ENCODE peak calls at places on chromosomes 3 and 15, in six cellular contexts. Y, O, I, L, J and E are unnamed samples.

GRCh38 chr3:44678480-44679116 is 30.1 kb downstream of the ZNF35 start:
- DNase-seq in Y (no peak), O (no peak), I (no peak), L (no peak), J (no peak), E (no peak)

GRCh38 chr3:126132751-126133511 is 47.5 kb downstream of the ALDH1L1 start:
- DNase-seq in Y (peak; percentile 44), O (no peak), I (peak; percentile 64), L (peak; percentile 16), J (peak; percentile 35), E (peak; percentile 82)

GRCh38 chr3:13365390-13366379 is 54.4 kb downstream of the NUP210 start:
- DNase-seq in Y (no peak), O (no peak), I (no peak), L (no peak), J (no peak), E (peak; percentile 51)

GRCh38 chr3:151156618-151157216 is 46.3 kb downstream of the GPR171 start:
- DNase-seq in Y (peak; percentile 67), O (peak; percentile 23), I (peak; percentile 85), L (peak; percentile 88), J (peak; percentile 81), E (peak; percentile 92)

GRCh38 chr15:42139596-42139995 is 16.8 kb downstream of the PLA2G4F start:
- DNase-seq in Y (no peak), O (no peak), I (no peak), L (no peak), J (no peak), E (no peak)

GRCh38 chr3:77001071-77001470 is 38.8 kb upstream of the ROBO2 start:
- DNase-seq in Y (no peak), O (no peak), I (no peak), L (no peak), J (no peak), E (no peak)

GRCh38 chr3:183006396-183007002 is 26.2 kb upstream of the DCUN1D1 start:
- DNase-seq in Y (no peak), O (no peak), I (no peak), L (no peak), J (no peak), E (peak; percentile 42)

GRCh38 chr3:62445267-62445666 is 71.9 kb upstream of the FEZF2 start:
- DNase-seq in Y (peak; percentile 23), O (no peak), I (no peak), L (no peak), J (peak; percentile 63), E (peak; percentile 36)

GRCh38 chr3:79085166-79085565 is 682.6 kb downstream of the ROBO1 start:
- DNase-seq in Y (peak; percentile 44), O (no peak), I (no peak), L (no peak), J (no peak), E (no peak)

GRCh38 chr3:106542101-106542769 is 673.4 kb upstream of the CBLB start:
- DNase-seq in Y (peak; percentile 77), O (no peak), I (peak; percentile 54), L (no peak), J (no peak), E (peak; percentile 26)

GRCh38 chr15:35271371-35272043 is 186.4 kb upstream of the NANOGP8 start:
- DNase-seq in Y (peak; percentile 49), O (no peak), I (no peak), L (peak; percentile 46), J (no peak), E (no peak)

GRCh38 chr3:110267304-110267703 is 804.3 kb upstream of the NECTIN3 start:
- DNase-seq in Y (no peak), O (no peak), I (peak; percentile 7), L (no peak), J (no peak), E (no peak)

GRCh38 chr15:41919954-41920538 is 26.2 kb upstream of the SPTBN5 start:
- DNase-seq in Y (no peak), O (no peak), I (no peak), L (no peak), J (no peak), E (no peak)

GRCh38 chr3:38297947-38298711 is 16.0 kb downstream of the SLC22A14 start:
- DNase-seq in Y (peak; percentile 43), O (no peak), I (no peak), L (peak; percentile 50), J (peak; percentile 23), E (peak; percentile 28)

GRCh38 chr15:34214135-34214534 is 4.2 kb upstream of the KATNBL1 start:
- DNase-seq in Y (no peak), O (no peak), I (no peak), L (no peak), J (no peak), E (peak; percentile 78)

GRCh38 chr3:68973635-68974034 is 39.8 kb downstream of the EOGT start:
- DNase-seq in Y (peak; percentile 24), O (no peak), I (no peak), L (no peak), J (no peak), E (peak; percentile 39)

GRCh38 chr3:86793786-86794185 is 197.2 kb downstream of the VGLL3 start:
- DNase-seq in Y (peak; percentile 94), O (peak; percentile 32), I (peak; percentile 26), L (peak; percentile 96), J (no peak), E (peak; percentile 21)

GRCh38 chr3:42257007-42257406 is 9.0 kb downstream of the CCK start:
- DNase-seq in Y (no peak), O (no peak), I (no peak), L (no peak), J (no peak), E (no peak)

GRCh38 chr15:70845616-70846360 is 8.2 kb downstream of the LARP6 start:
- DNase-seq in Y (no peak), O (no peak), I (no peak), L (no peak), J (no peak), E (no peak)

GRCh38 chr15:20657084-20657483 is 115.5 kb upstream of the GOLGA6L6 start:
- DNase-seq in Y (no peak), O (no peak), I (no peak), L (no peak), J (no peak), E (no peak)

GRCh38 chr15:25900901-25901300 is 37.8 kb upstream of the ATP10A start:
- DNase-seq in Y (peak; percentile 93), O (no peak), I (no peak), L (peak; percentile 83), J (no peak), E (no peak)

GRCh38 chr3:127151992-127152391 is 40.9 kb upstream of the PRR23E start:
- DNase-seq in Y (peak; percentile 53), O (no peak), I (no peak), L (no peak), J (no peak), E (no peak)

GRCh38 chr3:126865736-126866135 is 117.2 kb upstream of the PLXNA1 start:
- DNase-seq in Y (no peak), O (no peak), I (no peak), L (no peak), J (peak; percentile 14), E (no peak)

GRCh38 chr3:133742351-133743091 is 3.7 kb upstream of the TF start:
- DNase-seq in Y (peak; percentile 18), O (peak; percentile 5), I (no peak), L (peak; percentile 77), J (peak; percentile 25), E (no peak)

GRCh38 chr3:13145131-13145825 is 72.0 kb upstream of the IQSEC1 start:
- DNase-seq in Y (no peak), O (no peak), I (no peak), L (peak; percentile 30), J (no peak), E (peak; percentile 54)

GRCh38 chr15:74383695-74384565 is 16.5 kb upstream of the CYP11A1 start:
- DNase-seq in Y (peak; percentile 61), O (peak; percentile 67), I (no peak), L (peak; percentile 95), J (peak; percentile 89), E (no peak)

GRCh38 chr15:85439996-85440395 is 59.6 kb downstream of the AKAP13 start:
- DNase-seq in Y (no peak), O (no peak), I (no peak), L (peak; percentile 15), J (no peak), E (no peak)

GRCh38 chr3:69250014-69250413 is 127.6 kb upstream of the LMOD3 start:
- DNase-seq in Y (peak; percentile 23), O (no peak), I (peak; percentile 74), L (no peak), J (no peak), E (peak; percentile 87)

GRCh38 chr15:29687939-29688884 is 134.1 kb downstream of the TJP1 start:
- DNase-seq in Y (no peak), O (peak; percentile 26), I (no peak), L (no peak), J (no peak), E (no peak)

GRCh38 chr15:76147906-76148553 is 88.2 kb downstream of the TMEM266 start:
- DNase-seq in Y (peak; percentile 52), O (peak; percentile 71), I (peak; percentile 76), L (peak; percentile 79), J (peak; percentile 44), E (peak; percentile 76)

GRCh38 chr15:87672309-87672897 is 584.1 kb downstream of the NTRK3 start:
- DNase-seq in Y (peak; percentile 67), O (no peak), I (peak; percentile 59), L (peak; percentile 38), J (no peak), E (peak; percentile 79)

GRCh38 chr15:65757256-65757655 is 34.8 kb downstream of the DENND4A start:
- DNase-seq in Y (no peak), O (no peak), I (no peak), L (no peak), J (no peak), E (no peak)

GRCh38 chr15:68930268-68931022 is at the start of gene SPESP1:
- DNase-seq in Y (peak; percentile 3), O (no peak), I (no peak), L (no peak), J (peak; percentile 81), E (peak; percentile 11)

DNA sequence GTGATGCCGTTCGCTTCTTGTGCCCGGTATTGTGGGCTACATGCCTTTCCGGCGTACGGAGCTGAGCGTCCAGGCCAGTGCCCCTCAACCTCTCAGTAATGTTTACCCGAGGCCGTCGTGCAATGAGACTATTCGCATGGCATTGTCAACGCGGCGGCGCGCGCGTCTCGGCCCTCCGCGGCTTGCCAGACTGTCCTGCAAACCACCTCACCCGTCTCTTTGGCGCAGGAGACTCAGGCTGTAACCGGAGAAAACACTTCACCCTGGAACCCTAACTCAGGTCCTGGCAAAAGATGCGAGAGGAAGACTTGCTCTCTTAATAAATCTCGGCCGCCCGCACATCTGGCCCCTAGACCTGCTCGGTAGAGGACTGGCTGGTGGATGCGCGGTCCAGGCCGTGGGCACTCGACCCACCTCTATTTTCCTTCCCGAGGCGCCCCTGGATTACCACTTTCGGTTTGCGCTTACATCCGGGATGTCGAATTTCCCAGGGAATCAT is 71.6 kb upstream of the POLG start:
- DNase-seq in Y (no peak), O (no peak), I (peak; percentile 30), L (no peak), J (no peak), E (no peak)
- TF ChIP-seq EZH2 in Y (no peak), O (no peak), I (peak; percentile 95), L (no peak), J (no peak), E (peak; percentile 83)

GRCh38 chr3:29644261-29644660 is 363.4 kb downstream of the RBMS3 start:
- DNase-seq in Y (peak; percentile 85), O (no peak), I (no peak), L (no peak), J (no peak), E (no peak)
- H3F3A ChIP-seq in Y (peaks cover 38% of the 10 kb centered on the region), O (no peaks in the 10 kb centered on the region), I (peaks cover 9% of the 10 kb centered on the region), L (no peaks in the 10 kb centered on the region), J (no peaks in the 10 kb centered on the region), E (no peaks in the 10 kb centered on the region)

GRCh38 chr3:194468086-194468485 is 18.7 kb downstream of the ATP13A3 start:
- DNase-seq in Y (no peak), O (no peak), I (no peak), L (no peak), J (no peak), E (no peak)
- H4K20me1 ChIP-seq in Y (peaks cover 5% of the 10 kb centered on the region), O (peaks cover 85% of the 10 kb centered on the region), I (peaks cover 34% of the 10 kb centered on the region), L (peaks cover 20% of the 10 kb centered on the region), J (peaks cover 17% of the 10 kb centered on the region), E (peaks cover 14% of the 10 kb centered on the region)

GRCh38 chr15:80403712-80404056 is 498 bp upstream of the ARNT2 start:
- DNase-seq in Y (no peak), O (no peak), I (peak; percentile 74), L (no peak), J (no peak), E (peak; percentile 66)
- TF ChIP-seq EZH2 in Y (no peak), O (no peak), I (no peak), L (peak; percentile 70), J (no peak), E (no peak)